ENCODE peak calls at places on chromosomes 4 and X, in nine cellular contexts. J is GM23248; R is aorta; F is ovary; I is lower lobe of right lung; V is lung; P is HepG2; B is effector memory CD4-positive, alpha-beta T cell; M is colonic mucosa. X is an unnamed sample. For H3K4me1, the result is how much of the 10 kb centered on the place peaks cover.

GRCh38 chr4:110196206-110196870 is 2.1 kb downstream of the ELOVL6 start:
- DNase-seq in F (peak), I (peak), M (peak), B (peak), V (peak), P (peak), J (peak), R (peak), X (peak)

GRCh38 chrX:128807367-128807766 is 715.9 kb downstream of the SMARCA1 start:
- DNase-seq in R (no peak), B (no peak), F (no peak), M (no peak), J (no peak), P (no peak), V (no peak), I (no peak), X (no peak)

GRCh38 chrX:77937291-77937690 is 26.8 kb downstream of the ATP7A start:
- DNase-seq in F (no peak), R (no peak), V (no peak), P (no peak), B (no peak), I (no peak), M (no peak), J (peak), X (no peak)

GRCh38 chr4:76867880-76868655 is 29.9 kb downstream of the SOWAHB start:
- DNase-seq in V (no peak), B (no peak), I (no peak), M (peak), P (no peak), F (no peak), J (no peak), R (no peak), X (no peak)

GRCh38 chrX:103356023-103356798 is at the start of gene TCEAL9:
- DNase-seq in F (peak), I (peak), R (peak), B (no peak), M (peak), P (peak), V (peak), J (peak), X (no peak)

GRCh38 chr4:145589923-145590702 is 29.1 kb upstream of the MMAA start:
- DNase-seq in I (no peak), P (no peak), R (no peak), M (no peak), V (no peak), B (no peak), F (no peak), J (peak), X (no peak)

GRCh38 chr4:182556576-182556975 is 313.4 kb downstream of the TENM3 start:
- DNase-seq in V (no peak), F (no peak), I (no peak), P (no peak), R (no peak), M (no peak), B (no peak), J (no peak), X (no peak)

GRCh38 chr4:2545321-2546013 is 9.0 kb downstream of the FAM193A start:
- DNase-seq in F (no peak), I (peak), R (no peak), B (no peak), P (no peak), V (no peak), J (peak), M (no peak), X (no peak)

GRCh38 chrX:15146515-15146914 is 123.4 kb downstream of the ASB9 start:
- DNase-seq in M (peak), P (no peak), B (no peak), R (no peak), J (peak), F (no peak), V (no peak), I (peak), X (peak)

GRCh38 chr4:3721627-3722026 is 44.6 kb upstream of the ADRA2C start:
- DNase-seq in B (no peak), R (peak), V (no peak), M (no peak), F (no peak), J (no peak), I (no peak), P (no peak), X (no peak)

GRCh38 chrX:47093248-47093647 is 15.0 kb downstream of the RGN start:
- DNase-seq in V (no peak), B (no peak), R (no peak), P (no peak), I (no peak), J (peak), F (no peak), M (no peak), X (no peak)

GRCh38 chr4:35105486-35105885 is 1138.8 kb downstream of the ARAP2 start:
- DNase-seq in V (peak), P (no peak), B (no peak), J (no peak), R (no peak), I (no peak), F (no peak), M (no peak), X (no peak)

GRCh38 chrX:47316276-47317025 is 53.9 kb upstream of the ZNF157 start:
- DNase-seq in B (no peak), J (peak), R (no peak), V (no peak), I (no peak), F (no peak), P (no peak), M (no peak), X (no peak)

GRCh38 chrX:16666541-16666940 is 16.6 kb downstream of the S100G start:
- DNase-seq in M (no peak), I (no peak), B (no peak), P (no peak), R (no peak), J (peak), F (no peak), V (no peak), X (no peak)

GRCh38 chrX:9510366-9510765 is 45.5 kb downstream of the TBL1X start:
- DNase-seq in V (no peak), P (no peak), R (no peak), J (no peak), I (no peak), M (no peak), B (no peak), F (no peak), X (no peak)

GRCh38 chr4:147975902-147976301 is 244.0 kb downstream of the ARHGAP10 start:
- DNase-seq in P (no peak), R (no peak), M (no peak), I (no peak), B (no peak), V (no peak), J (peak), F (no peak), X (no peak)

GRCh38 chr4:27245216-27245615 is 384.6 kb downstream of the STIM2 start:
- DNase-seq in R (no peak), V (no peak), B (no peak), P (no peak), J (peak), F (no peak), I (no peak), M (no peak), X (no peak)

GRCh38 chr4:72970756-72971155 is 98.8 kb downstream of the COX18 start:
- DNase-seq in F (no peak), J (peak), M (no peak), V (no peak), I (no peak), P (no peak), B (no peak), R (no peak), X (no peak)

GRCh38 chr4:110073045-110073845 is 125.2 kb downstream of the ELOVL6 start:
- DNase-seq in I (no peak), M (no peak), B (no peak), V (no peak), R (no peak), F (no peak), J (no peak), P (no peak), X (no peak)

GRCh38 chrX:125322431-125322830 is 2.8 kb downstream of the TEX13C start:
- DNase-seq in M (no peak), J (no peak), R (no peak), B (no peak), V (no peak), F (no peak), I (no peak), P (no peak), X (no peak)

GRCh38 chr4:2583517-2583916 is 47.1 kb downstream of the FAM193A start:
- DNase-seq in F (no peak), B (no peak), M (no peak), V (peak), R (no peak), I (no peak), P (no peak), J (peak), X (no peak)

GRCh38 chr4:137370206-137370633 is 162.1 kb downstream of the PCDH18 start:
- DNase-seq in V (no peak), I (no peak), M (no peak), P (no peak), F (no peak), B (no peak), J (peak), R (no peak), X (no peak)

GRCh38 chr4:88999392-88999791 is 57.6 kb downstream of the FAM13A start:
- DNase-seq in P (no peak), V (no peak), B (no peak), M (no peak), R (no peak), I (no peak), J (no peak), F (no peak), X (no peak)

GRCh38 chr4:74267998-74268606 is 40.2 kb upstream of the EPGN start:
- DNase-seq in J (peak), V (no peak), M (no peak), F (no peak), I (no peak), B (no peak), P (no peak), R (no peak), X (no peak)

GRCh38 chr4:6421397-6421796 is 51.0 kb downstream of the PPP2R2C start:
- DNase-seq in I (no peak), J (no peak), M (no peak), V (no peak), R (no peak), F (no peak), P (no peak), B (no peak), X (no peak)

GRCh38 chrX:141642979-141643378 is 53.5 kb downstream of the SPANXA2 start:
- DNase-seq in B (no peak), J (no peak), V (no peak), F (no peak), R (no peak), P (no peak), M (no peak), I (no peak), X (no peak)

GRCh38 chrX:11770320-11770719 is 12.3 kb downstream of the MSL3 start:
- DNase-seq in I (peak), F (peak), J (peak), P (peak), B (peak), V (no peak), M (no peak), R (no peak), X (no peak)

GRCh38 chr4:76738081-76738931 is 159.6 kb downstream of the SOWAHB start:
- DNase-seq in B (no peak), P (no peak), V (no peak), I (no peak), J (peak), M (no peak), F (peak), R (peak), X (no peak)

GRCh38 chrX:23887448-23887847 is 20.3 kb downstream of the APOO start:
- DNase-seq in M (peak), F (no peak), I (no peak), R (no peak), J (no peak), V (no peak), P (no peak), B (no peak), X (no peak)

GRCh38 chrX:40570346-40571093 is 10.2 kb upstream of the ATP6AP2 start:
- DNase-seq in B (no peak), P (no peak), F (no peak), I (no peak), M (no peak), J (no peak), R (no peak), V (no peak), X (no peak)

GRCh38 chr4:106978046-106978774 is 57.9 kb downstream of the DKK2 start:
- DNase-seq in V (no peak), P (no peak), I (no peak), J (no peak), R (no peak), B (no peak), F (no peak), M (no peak), X (no peak)

GRCh38 chr4:146282662-146283061 is 68.3 kb downstream of the REELD1 start:
- DNase-seq in B (no peak), P (no peak), J (no peak), M (no peak), I (no peak), R (no peak), V (no peak), F (no peak), X (no peak)

GRCh38 chrX:19040373-19040772 is 56.5 kb upstream of the PHKA2 start:
- DNase-seq in V (no peak), I (no peak), P (no peak), B (no peak), J (no peak), F (no peak), R (no peak), M (no peak), X (no peak)

GRCh38 chr4:74012130-74012529 is 13.7 kb upstream of the CXCL5 start:
- DNase-seq in M (no peak), R (no peak), B (no peak), P (no peak), J (no peak), V (no peak), I (no peak), F (no peak), X (no peak)

GRCh38 chr4:165115301-165115700 is 2.6 kb upstream of the TMEM192 start:
- DNase-seq in V (no peak), J (no peak), F (no peak), P (no peak), B (no peak), M (no peak), I (no peak), R (no peak), X (no peak)

GRCh38 chr4:124337874-124338273 is 374.7 kb downstream of the ANKRD50 start:
- DNase-seq in V (no peak), B (no peak), R (no peak), I (no peak), F (no peak), J (no peak), P (no peak), M (no peak), X (no peak)

GRCh38 chr4:52588097-52588496 is 71.0 kb downstream of the USP46 start:
- DNase-seq in B (no peak), V (no peak), F (peak), M (no peak), J (peak), I (no peak), R (peak), P (peak), X (no peak)

GRCh38 chr4:87037921-87038320 is 103.1 kb downstream of the AFF1 start:
- DNase-seq in M (no peak), P (no peak), B (no peak), J (peak), V (no peak), I (no peak), F (no peak), R (no peak), X (no peak)

GRCh38 chr4:174375422-174375821 is 91.7 kb downstream of the CEP44 start:
- DNase-seq in J (no peak), F (no peak), M (no peak), I (no peak), P (peak), V (no peak), R (no peak), B (no peak), X (no peak)
- H3K27ac ChIP-seq in J (no peak), F (no peak), M (no peak), I (no peak), P (no peak), V (no peak), R (no peak), B (no peak), X (no peak)

GRCh38 chr4:139300431-139301142 is 718 bp upstream of the NAA15 start:
- DNase-seq in P (no peak), V (no peak), F (peak), J (peak), M (peak), B (no peak), I (no peak), R (no peak), X (no peak)

GRCh38 chr4:139301143-139301820 is at the start of gene NAA15:
- DNase-seq in F (peak), B (peak), P (peak), I (peak), M (peak), V (peak), R (peak), J (peak), X (peak)

GRCh38 chr4:139301821-139302611 is at the start of gene NDUFC1:
- DNase-seq in V (peak), I (peak), M (peak), J (peak), F (peak), P (peak), R (peak), B (peak), X (peak)

GRCh38 chr4:139297001-139297410 is 4.3 kb upstream of the NAA15 start:
- DNase-seq in J (peak), M (no peak), R (no peak), I (no peak), V (no peak), F (no peak), B (no peak), P (peak), X (no peak)

DNA sequence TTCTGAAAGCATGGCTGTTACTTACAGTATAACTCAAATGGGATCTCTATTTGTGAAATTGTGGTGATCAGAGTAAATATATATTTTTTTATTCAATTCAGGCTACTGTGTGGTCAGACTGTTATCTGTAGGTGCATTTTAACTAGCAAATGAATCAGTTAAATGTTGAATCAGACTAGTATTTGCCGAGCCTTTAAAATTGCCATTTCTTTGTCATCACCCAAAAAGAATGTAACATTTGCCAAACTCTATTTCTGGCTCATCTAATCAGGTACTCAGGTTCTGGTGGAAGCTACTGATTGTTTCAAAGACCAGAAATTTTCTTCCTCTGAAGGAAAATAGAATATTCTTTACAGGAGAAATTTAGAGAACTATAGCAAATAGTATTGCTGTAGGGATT is 1.8 kb upstream of the NAA15 start:
- DNase-seq in I (no peak), R (no peak), F (no peak), V (no peak), J (peak), P (no peak), B (no peak), M (no peak), X (no peak)
- H3K4me1 ChIP-seq in I (under half), R (under half), F (under half), V (under half), J (under half), P (half or more), B (under half), M (under half), X (under half)

GRCh38 chrX:2589186-2590020 is 88.6 kb upstream of the DHRSX start:
- DNase-seq in M (no peak), B (no peak), R (no peak), J (peak), P (no peak), V (no peak), I (no peak), F (no peak), X (no peak)

GRCh38 chrX:2594491-2594890 is 93.7 kb upstream of the DHRSX start:
- DNase-seq in V (no peak), B (no peak), M (no peak), P (no peak), J (no peak), R (no peak), F (peak), I (no peak), X (no peak)

GRCh38 chrX:2596050-2596449 is 95.0 kb upstream of the CD99 start:
- DNase-seq in P (no peak), I (no peak), R (no peak), J (no peak), M (no peak), B (no peak), V (no peak), F (no peak), X (no peak)

GRCh38 chrX:2595258-2595657 is 94.5 kb upstream of the DHRSX start:
- DNase-seq in J (peak), P (no peak), V (no peak), B (no peak), R (no peak), M (no peak), F (no peak), I (no peak), X (no peak)

DNA sequence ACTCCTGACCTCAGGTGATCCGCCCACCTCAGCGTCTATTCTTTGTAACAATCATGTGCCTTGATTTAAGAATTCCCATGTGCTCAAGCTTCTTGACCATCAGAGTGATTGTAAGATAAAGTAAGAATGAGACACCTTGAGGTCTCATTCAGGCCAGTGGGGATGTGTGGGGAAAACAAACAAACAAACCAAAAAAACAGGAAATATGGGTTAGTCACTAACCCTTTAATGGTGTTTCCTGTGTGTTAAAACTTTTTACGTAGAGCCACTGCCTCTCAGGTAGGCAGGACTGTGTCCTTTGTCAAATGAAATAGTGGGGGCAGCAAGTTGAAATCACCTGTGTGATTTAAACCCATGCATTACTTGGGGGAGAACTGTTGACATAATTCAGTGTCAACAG is 91.5 kb upstream of the DHRSX start:
- DNase-seq in P (no peak), R (no peak), B (no peak), F (no peak), J (no peak), I (no peak), V (no peak), M (no peak), X (no peak)
- H3K27ac ChIP-seq in P (no peak), R (no peak), B (no peak), F (no peak), J (no peak), I (no peak), V (no peak), M (no peak), X (no peak)

DNA sequence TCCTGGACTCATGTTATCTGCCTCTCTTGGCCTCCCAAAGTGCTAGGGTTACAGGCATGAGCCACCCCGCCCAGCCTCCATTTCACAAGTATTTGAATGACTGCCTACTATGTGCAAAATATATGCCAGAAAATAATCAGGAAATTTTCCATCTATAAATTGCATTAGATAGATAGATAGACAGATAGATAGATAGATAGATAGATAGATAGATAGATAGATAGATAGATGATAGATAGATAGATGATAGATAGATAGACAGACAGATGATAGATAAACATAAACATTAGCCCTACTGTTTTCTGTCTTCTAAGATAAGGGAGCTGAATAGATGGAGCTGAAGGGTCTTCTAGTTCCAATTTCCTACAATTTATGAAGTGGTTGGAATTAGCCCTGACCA is 87.4 kb upstream of the TRIM2 start:
- DNase-seq in B (no peak), M (no peak), V (no peak), I (no peak), J (no peak), F (no peak), R (no peak), P (no peak), X (no peak)
- H3K4me1 ChIP-seq in B (under half), M (under half), V (under half), I (under half), J (under half), F (under half), R (under half), P (under half), X (half or more)